ENCODE peak calls at places on chromosomes 16 and 17, in eight cellular contexts. A is AG04450; P is AG10803; T is mesenchymal stem cell; G is stimulated activated CD4-positive, alpha-beta T cell treated with anti-CD3 and anti-CD28 coated beads, Interleukin-1b, Interleukin-23, amount 100 ng/mL, for 1 hour; L is activated CD8-positive, alpha-beta memory T cell treated with anti-CD3 and anti-CD28 coated beads for 24 hours; D is activated T-cell treated with anti-CD3 and anti-CD28 coated beads for 1 hour; Y is GM03348. O is an unnamed sample.

GRCh38 chr17:78325076-78325712 is 34.7 kb downstream of the SOCS3 start:
- DNase-seq in A (no peak), P (peak; percentile 75), T (peak; percentile 91), G (no peak), L (no peak), D (no peak), Y (peak; percentile 40), O (peak; percentile 51)

GRCh38 chr16:85428168-85428898 is 184.8 kb upstream of the GSE1 start:
- DNase-seq in A (no peak), P (no peak), T (no peak), G (no peak), L (peak; percentile 70), D (no peak), Y (peak; percentile 50), O (no peak)

GRCh38 chr16:80113876-80114574 is 426.8 kb upstream of the DYNLRB2 start:
- DNase-seq in A (no peak), P (peak; percentile 28), T (no peak), G (no peak), L (no peak), D (no peak), Y (no peak), O (no peak)

GRCh38 chr17:78258323-78259229 is 27.1 kb downstream of the TMEM235 start:
- DNase-seq in A (no peak), P (no peak), T (peak; percentile 59), G (peak; percentile 23), L (peak; percentile 84), D (peak; percentile 57), Y (no peak), O (no peak)

GRCh38 chr17:58680038-58680369 is 11.8 kb downstream of the TEX14 start:
- DNase-seq in A (no peak), P (no peak), T (no peak), G (no peak), L (no peak), D (no peak), Y (no peak), O (no peak)

GRCh38 chr17:83035722-83036121 is 43.7 kb upstream of the METRNL start:
- DNase-seq in A (no peak), P (no peak), T (no peak), G (no peak), L (no peak), D (no peak), Y (no peak), O (no peak)

GRCh38 chr16:11685844-11686618 is 17.8 kb downstream of the SNN start:
- DNase-seq in A (no peak), P (peak; percentile 28), T (peak; percentile 61), G (no peak), L (peak; percentile 19), D (no peak), Y (no peak), O (no peak)

GRCh38 chr17:12691173-12691572 is 25.5 kb downstream of the MYOCD start:
- DNase-seq in A (no peak), P (peak; percentile 72), T (peak; percentile 32), G (no peak), L (no peak), D (no peak), Y (peak; percentile 57), O (no peak)

GRCh38 chr17:82923366-82924113 is 83.7 kb upstream of the ZNF750 start:
- DNase-seq in A (no peak), P (no peak), T (no peak), G (no peak), L (no peak), D (no peak), Y (no peak), O (peak; percentile 75)

GRCh38 chr17:64240261-64240740 is 22.8 kb downstream of the TEX2 start:
- DNase-seq in A (no peak), P (no peak), T (peak; percentile 44), G (no peak), L (no peak), D (no peak), Y (peak; percentile 59), O (no peak)

GRCh38 chr17:35046740-35047283 is 16.7 kb downstream of the RFFL start:
- DNase-seq in A (no peak), P (peak; percentile 49), T (no peak), G (no peak), L (peak; percentile 66), D (no peak), Y (peak; percentile 44), O (peak; percentile 43)

GRCh38 chr17:17018612-17019429 is 23.4 kb upstream of the MPRIP start:
- DNase-seq in A (no peak), P (no peak), T (no peak), G (no peak), L (no peak), D (no peak), Y (no peak), O (no peak)

GRCh38 chr16:84898447-84898846 is 78.7 kb downstream of the CRISPLD2 start:
- DNase-seq in A (no peak), P (no peak), T (no peak), G (no peak), L (no peak), D (no peak), Y (no peak), O (no peak)

GRCh38 chr16:17161034-17161433 is 309.7 kb downstream of the XYLT1 start:
- DNase-seq in A (no peak), P (no peak), T (no peak), G (no peak), L (no peak), D (no peak), Y (no peak), O (no peak)

GRCh38 chr16:61131447-61131846 is 904.8 kb downstream of the CDH8 start:
- DNase-seq in A (no peak), P (no peak), T (no peak), G (no peak), L (no peak), D (no peak), Y (no peak), O (no peak)

GRCh38 chr16:87995644-87996043 is 44.4 kb downstream of the BANP start:
- DNase-seq in A (no peak), P (no peak), T (no peak), G (no peak), L (no peak), D (no peak), Y (no peak), O (no peak)